ENCODE peak calls at places on chromosomes 11 and 22, in eight cellular contexts. U, K, G, S, F, B, N and J are unnamed samples.

GRCh38 chr11:122807731-122808485 is 30.4 kb upstream of the CRTAM start:
- DNase-seq in U (no peak), K (no peak), G (no peak), S (no peak), F (no peak), B (no peak), N (no peak), J (no peak)

GRCh38 chr11:116607027-116607426 is 165.8 kb downstream of the BUD13 start:
- DNase-seq in U (no peak), K (no peak), G (no peak), S (no peak), F (no peak), B (no peak), N (no peak), J (no peak)

GRCh38 chr11:114609429-114609828 is 13.8 kb upstream of the NXPE4 start:
- DNase-seq in U (no peak), K (no peak), G (no peak), S (no peak), F (no peak), B (no peak), N (no peak), J (no peak)

GRCh38 chr22:39536711-39537110 is 4.2 kb upstream of the RPS19BP1 start:
- DNase-seq in U (no peak), K (no peak), G (no peak), S (no peak), F (no peak), B (no peak), N (no peak), J (no peak)

GRCh38 chr22:46854125-46854870 is 91.8 kb downstream of the TBC1D22A start:
- DNase-seq in U (no peak), K (no peak), G (no peak), S (no peak), F (no peak), B (no peak), N (peak; percentile 38), J (peak; percentile 99)

GRCh38 chr11:11789735-11790369 is 51.9 kb upstream of the USP47 start:
- DNase-seq in U (no peak), K (no peak), G (no peak), S (no peak), F (no peak), B (no peak), N (no peak), J (peak; percentile 3)

GRCh38 chr11:45651841-45652745 is 13.3 kb downstream of the CHST1 start:
- DNase-seq in U (peak; percentile 41), K (no peak), G (no peak), S (no peak), F (no peak), B (no peak), N (no peak), J (no peak)

GRCh38 chr11:127656266-127656879 is 655.8 kb upstream of the KIRREL3 start:
- DNase-seq in U (no peak), K (no peak), G (no peak), S (no peak), F (peak; percentile 20), B (no peak), N (no peak), J (no peak)

GRCh38 chr11:124880958-124881357 is 15.7 kb downstream of the ROBO3 start:
- DNase-seq in U (no peak), K (no peak), G (no peak), S (no peak), F (no peak), B (no peak), N (no peak), J (no peak)

GRCh38 chr11:117868815-117869642 is 7.4 kb downstream of the FXYD6 start:
- DNase-seq in U (no peak), K (no peak), G (no peak), S (no peak), F (no peak), B (no peak), N (no peak), J (no peak)

GRCh38 chr11:2924381-2924780 is 4.8 kb downstream of the PHLDA2 start:
- DNase-seq in U (no peak), K (no peak), G (no peak), S (no peak), F (no peak), B (no peak), N (no peak), J (no peak)

GRCh38 chr22:18031670-18032454 is 7.5 kb upstream of the MICAL3 start:
- DNase-seq in U (no peak), K (peak; percentile 81), G (no peak), S (peak; percentile 86), F (peak; percentile 94), B (no peak), N (no peak), J (no peak)

GRCh38 chr22:46843691-46844297 is 81.3 kb downstream of the TBC1D22A start:
- DNase-seq in U (no peak), K (no peak), G (no peak), S (no peak), F (peak; percentile 51), B (no peak), N (no peak), J (no peak)

GRCh38 chr11:48210052-48210451 is 6.6 kb upstream of the OR4B1 start:
- DNase-seq in U (no peak), K (no peak), G (no peak), S (no peak), F (no peak), B (no peak), N (no peak), J (no peak)

GRCh38 chr11:12598330-12599256 is 75.6 kb upstream of the TEAD1 start:
- DNase-seq in U (no peak), K (no peak), G (no peak), S (no peak), F (peak; percentile 72), B (no peak), N (no peak), J (no peak)

GRCh38 chr22:46812034-46812605 is 49.7 kb downstream of the TBC1D22A start:
- DNase-seq in U (peak; percentile 36), K (no peak), G (no peak), S (no peak), F (no peak), B (no peak), N (no peak), J (no peak)

GRCh38 chr11:76574879-76575278 is 95.7 kb downstream of the LRRC32 start:
- DNase-seq in U (no peak), K (no peak), G (no peak), S (no peak), F (no peak), B (no peak), N (no peak), J (no peak)

GRCh38 chr22:31093090-31093850 is 12.2 kb downstream of the SMTN start:
- DNase-seq in U (peak; percentile 76), K (no peak), G (no peak), S (no peak), F (no peak), B (no peak), N (peak; percentile 68), J (no peak)

GRCh38 chr11:125364085-125364822 is 131.8 kb downstream of the FEZ1 start:
- DNase-seq in U (no peak), K (no peak), G (no peak), S (no peak), F (peak; percentile 52), B (no peak), N (no peak), J (no peak)

GRCh38 chr22:48894064-48894671 is 933.5 kb downstream of the BRD1 start:
- DNase-seq in U (peak; percentile 68), K (no peak), G (no peak), S (no peak), F (no peak), B (no peak), N (no peak), J (peak; percentile 51)

GRCh38 chr11:70116386-70117077 is 38.4 kb downstream of the ANO1 start:
- DNase-seq in U (peak; percentile 62), K (no peak), G (no peak), S (no peak), F (no peak), B (no peak), N (no peak), J (no peak)

GRCh38 chr11:45233121-45233803 is 52.9 kb downstream of the SYT13 start:
- DNase-seq in U (peak; percentile 82), K (no peak), G (no peak), S (peak; percentile 7), F (no peak), B (peak; percentile 79), N (peak; percentile 32), J (peak; percentile 49)

GRCh38 chr11:76225122-76225584 is 18.9 kb upstream of the WNT11 start:
- DNase-seq in U (peak; percentile 69), K (no peak), G (no peak), S (no peak), F (no peak), B (no peak), N (no peak), J (no peak)

GRCh38 chr11:61947486-61948210 is 2.5 kb upstream of the BEST1 start:
- DNase-seq in U (no peak), K (peak; percentile 70), G (peak; percentile 27), S (no peak), F (peak; percentile 61), B (peak; percentile 79), N (peak; percentile 88), J (peak; percentile 61)

GRCh38 chr11:76152086-76152658 is 54.1 kb downstream of the WNT11 start:
- DNase-seq in U (peak; percentile 95), K (peak; percentile 17), G (peak; percentile 43), S (peak; percentile 13), F (peak; percentile 52), B (peak; percentile 95), N (peak; percentile 77), J (peak; percentile 79)

GRCh38 chr22:20111045-20111688 is 4.7 kb upstream of the RANBP1 start:
- DNase-seq in U (peak; percentile 52), K (no peak), G (no peak), S (no peak), F (peak; percentile 11), B (peak; percentile 46), N (no peak), J (peak; percentile 52)

GRCh38 chr11:128458316-128458715 is 129.0 kb downstream of the ETS1 start:
- DNase-seq in U (no peak), K (no peak), G (no peak), S (peak; percentile 55), F (peak; percentile 93), B (no peak), N (no peak), J (no peak)